ENCODE peak calls at places on chromosome 16, in seven cellular contexts. L is cardiac muscle cell, O is mammary epithelial cell, I is foreskin fibroblast, G is left ventricle myocardium inferior, E is upper lobe of right lung, V is nephron progenitor cell. W is an unnamed sample.
A peak's percentile ranks its signal among the peaks of the same experiment; 100 is the strongest.

GRCh38 chr16:88078111-88078775 is 127.0 kb downstream of the BANP start:
- DNase-seq in E (no peak), L (no peak), I (no peak), O (no peak), V (no peak), G (no peak), W (no peak)

GRCh38 chr16:75279277-75279676 is 27.9 kb upstream of the BCAR1 start:
- DNase-seq in V (no peak), O (peak; percentile 81), I (no peak), L (no peak), G (no peak), E (no peak), W (no peak)

GRCh38 chr16:68752602-68753001 is 15.5 kb downstream of the CDH1 start:
- DNase-seq in O (no peak), V (no peak), G (no peak), I (no peak), L (no peak), E (no peak), W (no peak)

GRCh38 chr16:84489141-84489540 is 15.3 kb downstream of the MEAK7 start:
- DNase-seq in G (no peak), E (peak; percentile 48), I (no peak), O (no peak), V (no peak), L (no peak), W (no peak)

GRCh38 chr16:64893386-64893785 is 228.5 kb downstream of the CDH11 start:
- DNase-seq in O (no peak), I (no peak), E (no peak), L (no peak), G (no peak), V (no peak), W (peak; percentile 42)

GRCh38 chr16:57186630-57187507 is 740 bp downstream of the RSPRY1 start:
- DNase-seq in O (peak; percentile 32), G (no peak), L (peak; percentile 27), E (no peak), V (peak; percentile 13), I (no peak), W (no peak)

GRCh38 chr16:83661656-83662055 is 146.1 kb upstream of the HSBP1 start:
- DNase-seq in L (no peak), G (no peak), O (peak; percentile 85), E (no peak), V (no peak), I (no peak), W (no peak)

GRCh38 chr16:78210305-78210704 is 110.9 kb downstream of the WWOX start:
- DNase-seq in L (no peak), E (no peak), I (no peak), O (peak; percentile 89), G (no peak), V (no peak), W (no peak)

GRCh38 chr16:58027341-58028167 is 2.0 kb downstream of the MMP15 start:
- DNase-seq in G (peak; percentile 70), L (peak; percentile 34), E (peak; percentile 81), V (peak; percentile 47), I (no peak), O (peak; percentile 28), W (no peak)

GRCh38 chr16:27221576-27222498 is 18.5 kb downstream of the KDM8 start:
- DNase-seq in G (peak; percentile 60), E (no peak), V (no peak), L (peak; percentile 83), I (peak; percentile 64), O (no peak), W (peak; percentile 55)

GRCh38 chr16:3195975-3196374 is 8.0 kb downstream of the OR1F1 start:
- DNase-seq in G (no peak), E (no peak), L (no peak), V (no peak), O (no peak), I (no peak), W (no peak)

GRCh38 chr16:27974896-27975540 is 88.5 kb downstream of the GSG1L start:
- DNase-seq in O (no peak), I (no peak), V (no peak), L (no peak), G (no peak), E (peak; percentile 26), W (no peak)

GRCh38 chr16:77213542-77214108 is 14.4 kb downstream of the SYCE1L start:
- DNase-seq in G (no peak), L (peak; percentile 85), I (peak; percentile 76), V (no peak), E (no peak), O (peak; percentile 96), W (peak; percentile 67)

GRCh38 chr16:15948532-15949209 is 745 bp upstream of the ABCC1 start:
- DNase-seq in L (no peak), G (no peak), E (peak; percentile 59), V (no peak), I (no peak), O (no peak), W (no peak)

DNA sequence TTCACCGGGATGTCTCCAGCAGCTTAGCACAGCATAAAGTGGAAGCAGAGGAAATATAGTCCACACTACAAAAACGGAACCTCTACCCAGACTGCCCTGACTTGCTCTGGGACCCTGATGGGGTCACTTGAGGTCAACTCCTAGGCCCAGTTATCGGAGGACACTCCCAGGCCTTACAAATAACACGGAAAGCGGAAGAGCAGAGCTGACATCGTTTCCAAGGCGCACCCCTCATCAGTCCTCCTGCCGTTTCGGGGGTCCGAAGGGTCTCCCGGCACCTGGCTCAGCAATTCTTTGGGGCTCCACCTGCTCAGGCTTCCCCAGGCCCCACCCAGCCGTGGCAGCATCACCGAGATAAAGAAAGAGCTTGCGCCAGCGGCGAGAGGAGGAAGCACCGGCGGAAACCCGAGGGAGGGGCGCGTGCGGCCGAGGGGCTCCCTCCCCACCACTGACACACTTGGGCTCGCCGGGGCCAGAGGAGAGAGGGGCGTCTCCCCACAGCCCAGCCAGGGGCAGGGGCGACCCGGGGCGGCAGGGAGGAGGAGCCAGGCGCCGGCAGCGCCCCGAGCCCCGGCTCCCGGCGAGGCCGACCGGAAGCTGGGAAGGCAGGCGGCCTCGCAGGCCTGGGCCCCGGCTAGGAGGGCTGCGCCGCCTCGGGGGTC is 727 bp downstream of the CORO7 start:
- DNase-seq in E (peak; percentile 82), G (peak; percentile 63), L (no peak), O (no peak), I (no peak), V (peak; percentile 49), W (no peak)
- TF ChIP-seq CTCF in E (peak; percentile 2), G (no peak), L (no peak), O (no peak), I (no peak), V (no peak), W (peak; percentile 26)

GRCh38 chr16:4517812-4518211 is 20.8 kb downstream of the CDIP1 start:
- DNase-seq in L (peak; percentile 57), G (no peak), E (peak; percentile 57), I (peak; percentile 19), O (no peak), V (peak; percentile 66), W (no peak)
- TF ChIP-seq CTCF in L (peak; percentile 62), G (peak; percentile 64), E (peak; percentile 55), I (peak; percentile 43), O (peak; percentile 40), V (peak; percentile 79), W (peak; percentile 63)

DNA sequence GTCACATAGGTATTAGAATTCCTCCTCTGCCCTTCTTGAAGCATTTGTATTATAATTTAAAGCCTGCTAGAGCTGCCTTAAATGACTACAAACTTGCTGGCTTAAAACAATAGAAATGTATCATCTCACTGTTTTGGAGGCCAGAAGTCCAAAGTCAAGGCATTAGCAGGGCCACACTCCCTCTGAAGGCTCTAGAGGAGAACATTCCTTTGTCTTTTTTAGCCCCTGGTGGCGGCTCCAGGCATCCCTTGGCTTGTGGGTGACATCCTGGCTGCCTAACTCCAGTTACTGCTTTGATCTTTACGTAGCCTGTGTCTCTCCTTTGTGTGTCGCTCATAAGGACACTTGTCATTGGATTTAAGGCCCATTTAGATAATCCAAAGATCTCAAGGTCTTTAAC is 186.6 kb upstream of the SALL1 start:
- DNase-seq in E (no peak), O (no peak), L (no peak), I (no peak), G (no peak), V (no peak), W (no peak)
- TF ChIP-seq CTCF in E (no peak), O (peak; percentile 9), L (peak; percentile 14), I (no peak), G (no peak), V (no peak), W (peak; percentile 44)

DNA sequence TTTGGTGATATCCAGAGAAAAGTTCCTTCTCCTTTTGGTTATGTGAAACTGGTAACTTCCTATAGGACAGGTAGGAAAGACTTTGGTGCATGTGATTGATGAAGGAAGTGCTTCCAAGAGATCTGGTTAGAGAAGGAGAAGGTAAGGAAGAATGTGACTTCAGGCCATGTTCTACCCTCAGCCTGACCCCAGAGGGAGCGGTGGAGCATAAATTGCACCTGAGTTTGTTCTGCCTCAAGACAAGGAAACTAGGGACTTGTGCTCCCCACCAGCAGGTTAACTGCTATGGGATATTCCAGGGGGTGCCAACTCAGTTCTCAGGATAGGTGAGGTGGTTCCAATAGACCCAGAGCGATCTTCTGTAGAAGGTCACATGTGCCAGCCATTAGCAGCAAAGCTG is 299.3 kb upstream of the XYLT1 start:
- DNase-seq in E (no peak), O (no peak), I (no peak), V (no peak), L (no peak), G (no peak), W (no peak)
- TF ChIP-seq CTCF in E (no peak), O (no peak), I (no peak), V (no peak), L (no peak), G (no peak), W (no peak)